ENCODE peak calls at places on chromosomes 5 and 9, in six cellular contexts. B, Q, W, G, H and F are unnamed samples. For H3K9me3, the result is how much of the 10 kb centered on the place peaks cover.

GRCh38 chr5:27578280-27578679 is 539.9 kb upstream of the CDH9 start:
- DNase-seq in B (no peak), Q (no peak), W (no peak), G (no peak), H (no peak), F (no peak)

GRCh38 chr5:14153932-14154646 is 10.9 kb downstream of the TRIO start:
- DNase-seq in B (peak), Q (peak), W (no peak), G (peak), H (no peak), F (peak)

GRCh38 chr5:45042283-45042682 is 233.5 kb downstream of the MRPS30 start:
- DNase-seq in B (no peak), Q (no peak), W (no peak), G (no peak), H (no peak), F (no peak)

GRCh38 chr9:119284118-119284517 is 85.1 kb downstream of the BRINP1 start:
- DNase-seq in B (no peak), Q (peak), W (no peak), G (no peak), H (no peak), F (no peak)

GRCh38 chr5:76999451-76999850 is 30.8 kb upstream of the AGGF1 start:
- DNase-seq in B (no peak), Q (peak), W (no peak), G (peak), H (no peak), F (no peak)

GRCh38 chr5:133410335-133410828 is 202.0 kb downstream of the FSTL4 start:
- DNase-seq in B (no peak), Q (no peak), W (no peak), G (no peak), H (no peak), F (no peak)

GRCh38 chr9:130535818-130536521 is 43.4 kb upstream of the FUBP3 start:
- DNase-seq in B (no peak), Q (peak), W (no peak), G (peak), H (no peak), F (no peak)

GRCh38 chr5:176611435-176611834 is 1.5 kb upstream of the GPRIN1 start:
- DNase-seq in B (peak), Q (peak), W (peak), G (peak), H (peak), F (peak)

DNA sequence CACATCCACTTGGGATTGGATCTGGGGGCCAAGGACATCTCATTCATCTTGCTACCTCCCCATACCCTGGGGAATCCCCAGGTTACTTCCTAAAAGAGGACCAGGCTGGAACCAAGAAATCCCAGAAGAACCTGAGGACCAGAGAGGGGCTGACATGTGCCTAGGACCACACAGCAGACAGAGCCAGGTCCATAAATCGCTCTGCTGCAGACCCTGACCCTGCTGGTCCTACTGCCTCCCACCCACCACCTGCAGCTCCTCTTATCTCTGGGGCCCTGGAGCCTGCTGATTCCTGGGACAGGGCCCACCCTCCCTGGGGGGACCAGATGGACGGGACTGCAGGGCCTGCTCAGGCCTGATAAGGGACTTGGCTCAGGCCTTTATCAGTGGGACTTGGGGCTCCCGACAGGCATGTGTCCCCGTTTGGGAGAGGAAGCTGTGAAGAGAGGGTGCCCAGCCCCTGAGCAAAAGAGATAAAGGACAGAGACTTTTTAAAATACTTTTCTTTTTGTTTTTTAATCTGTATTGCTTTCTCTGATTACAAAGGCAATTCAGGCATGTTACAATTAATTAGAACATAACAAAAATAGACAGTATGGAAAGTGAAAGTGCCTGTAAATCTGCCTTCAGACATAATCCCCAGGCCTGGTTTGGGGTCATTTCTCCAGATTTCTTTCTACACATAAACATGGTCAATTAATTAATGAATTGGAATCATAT is 101.3 kb upstream of the LARP1 start:
- DNase-seq in B (no peak), Q (no peak), W (no peak), G (no peak), H (no peak), F (no peak)
- H3K4me3 ChIP-seq in B (peak), Q (no peak), W (no peak), G (no peak), H (no peak), F (peak)

GRCh38 chr9:107389617-107390071 is 99.9 kb downstream of the KLF4 start:
- DNase-seq in B (peak), Q (peak), W (no peak), G (peak), H (no peak), F (peak)

GRCh38 chr9:107390319-107390718 is 99.2 kb downstream of the KLF4 start:
- DNase-seq in B (no peak), Q (no peak), W (no peak), G (no peak), H (no peak), F (no peak)

GRCh38 chr9:107387401-107387800 is 102.2 kb downstream of the KLF4 start:
- DNase-seq in B (peak), Q (peak), W (no peak), G (no peak), H (no peak), F (no peak)

GRCh38 chr9:107388890-107389289 is 100.7 kb downstream of the KLF4 start:
- DNase-seq in B (no peak), Q (no peak), W (no peak), G (no peak), H (no peak), F (no peak)

GRCh38 chr9:107390806-107391205 is 98.8 kb downstream of the KLF4 start:
- DNase-seq in B (no peak), Q (no peak), W (no peak), G (no peak), H (no peak), F (no peak)
- H3K27ac ChIP-seq in B (peak), Q (no peak), W (no peak), G (no peak), H (no peak), F (peak)

DNA sequence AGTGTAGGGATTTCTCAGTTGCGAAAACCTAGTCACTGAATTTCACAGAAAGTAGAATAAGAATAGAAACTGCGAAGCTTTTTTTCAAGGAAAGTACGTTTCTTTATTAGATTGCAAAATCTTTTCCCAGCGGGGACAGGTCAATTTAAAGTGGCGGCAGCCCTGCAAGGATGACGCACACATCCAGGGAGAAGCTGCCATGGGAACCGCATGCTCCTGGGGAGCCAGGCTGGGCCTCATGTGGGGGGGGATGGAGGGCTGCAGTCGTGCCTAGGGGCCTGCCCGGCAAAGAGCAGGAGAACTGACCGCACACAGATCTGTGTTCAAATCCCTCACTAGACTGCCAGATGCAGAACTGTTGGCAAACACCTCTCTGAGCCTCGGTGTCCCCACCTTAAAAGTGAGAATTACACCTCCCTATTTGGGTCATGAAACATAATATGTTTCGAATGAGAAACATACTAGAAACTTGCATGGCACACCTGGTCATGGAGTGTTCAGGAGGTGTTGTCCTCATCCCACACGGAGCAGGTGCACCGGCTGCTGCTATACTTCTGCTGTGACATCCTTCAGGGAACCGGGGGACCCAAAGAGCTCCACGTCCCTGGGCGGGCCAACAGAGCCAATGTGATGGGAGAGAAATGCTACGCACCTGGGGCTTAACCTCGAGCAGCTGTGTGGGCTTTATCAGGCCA is 127.8 kb upstream of the PHYKPL start:
- DNase-seq in B (no peak), Q (no peak), W (no peak), G (no peak), H (no peak), F (peak)
- H3K9me3 ChIP-seq in B (under half), Q (under half), W (under half), G (under half), H (under half), F (under half)

GRCh38 chr5:150783422-150783928 is 4.9 kb downstream of the SMIM3 start:
- DNase-seq in B (peak), Q (peak), W (peak), G (peak), H (peak), F (no peak)

GRCh38 chr5:150780180-150780692 is 1.7 kb downstream of the SMIM3 start:
- DNase-seq in B (no peak), Q (peak), W (no peak), G (peak), H (no peak), F (no peak)

GRCh38 chr5:150780816-150781221 is 2.3 kb downstream of the SMIM3 start:
- DNase-seq in B (no peak), Q (peak), W (no peak), G (peak), H (no peak), F (no peak)

GRCh38 chr5:150781706-150782614 is 3.4 kb downstream of the SMIM3 start:
- DNase-seq in B (peak), Q (peak), W (no peak), G (peak), H (no peak), F (no peak)

DNA sequence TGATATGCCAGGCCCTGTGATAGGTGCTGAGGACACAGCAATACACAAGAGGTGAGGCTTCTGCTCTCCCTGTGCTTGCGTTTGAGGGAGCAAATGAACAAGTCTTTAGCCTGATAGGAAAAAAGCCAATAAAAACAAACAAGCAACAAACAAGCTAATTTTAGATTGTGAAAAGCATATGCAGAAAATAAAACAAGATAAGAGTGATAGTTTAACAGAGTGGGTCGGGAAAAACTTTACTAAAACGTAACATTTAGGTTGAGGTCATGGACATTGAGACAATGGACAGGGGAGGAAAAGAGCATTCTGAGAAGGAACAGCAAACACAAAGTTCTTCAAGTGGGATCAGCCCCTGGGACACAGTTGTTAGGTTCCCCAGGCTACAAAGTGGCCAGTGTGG is 4.3 kb downstream of the SMIM3 start:
- DNase-seq in B (no peak), Q (no peak), W (no peak), G (no peak), H (no peak), F (no peak)
- H3K4me3 ChIP-seq in B (peak), Q (no peak), W (peak), G (peak), H (peak), F (no peak)

GRCh38 chr5:53256746-53257145 is 147.2 kb upstream of the MOCS2 start:
- DNase-seq in B (no peak), Q (peak), W (no peak), G (peak), H (no peak), F (no peak)
- H3K27ac ChIP-seq in B (no peak), Q (no peak), W (no peak), G (no peak), H (no peak), F (no peak)

GRCh38 chr5:55003432-55004065 is 18.2 kb upstream of the ESM1 start:
- DNase-seq in B (no peak), Q (no peak), W (no peak), G (no peak), H (no peak), F (no peak)

GRCh38 chr5:55004728-55005127 is 19.3 kb upstream of the GZMK start:
- DNase-seq in B (no peak), Q (peak), W (no peak), G (peak), H (no peak), F (no peak)
- H3K9me3 ChIP-seq in B (under half), Q (under half), W (under half), G (under half), H (under half), F (under half)

DNA sequence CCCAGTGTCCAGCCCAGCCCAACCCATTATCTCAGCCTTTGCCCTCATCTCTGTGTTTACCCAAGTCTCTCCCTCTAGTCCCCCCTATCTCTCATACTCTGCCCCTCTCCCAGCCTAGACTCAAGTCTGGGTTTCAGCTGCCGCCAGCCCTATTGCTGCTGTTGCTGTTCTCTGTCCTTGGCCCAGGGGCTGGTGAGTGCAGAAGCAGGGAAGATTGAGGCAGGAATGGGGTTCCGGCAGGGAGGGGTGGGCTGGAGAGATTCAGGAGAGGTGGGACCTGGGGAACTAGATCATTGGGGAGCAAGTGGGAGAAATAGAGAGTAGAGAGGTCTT is 702 bp downstream of the TMEM8B start:
- DNase-seq in B (no peak), Q (no peak), W (no peak), G (no peak), H (no peak), F (no peak)
- H3K4me3 ChIP-seq in B (peak), Q (peak), W (peak), G (peak), H (peak), F (peak)

DNA sequence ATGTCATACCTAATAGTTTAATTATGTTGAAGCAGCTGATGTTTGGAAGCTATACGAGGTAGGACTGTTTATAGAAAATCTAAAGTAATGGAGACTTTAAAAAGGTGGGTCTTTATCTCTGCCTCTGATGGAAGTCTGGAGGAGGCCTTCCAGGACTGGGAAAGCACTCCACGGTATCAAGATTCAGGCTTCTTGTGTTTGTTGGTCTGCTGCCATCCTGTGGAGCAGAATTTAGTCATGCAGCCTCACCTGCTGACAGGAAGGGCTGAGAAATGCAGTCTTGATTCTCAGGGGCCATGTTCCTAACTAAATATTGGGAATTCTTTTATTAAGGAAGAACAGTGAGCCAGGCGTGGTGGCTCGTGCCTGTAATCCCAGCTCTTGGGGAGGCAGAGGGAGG is 15.9 kb downstream of the SPDL1 start:
- DNase-seq in B (no peak), Q (no peak), W (no peak), G (no peak), H (no peak), F (no peak)
- H3K27ac ChIP-seq in B (no peak), Q (no peak), W (no peak), G (no peak), H (no peak), F (no peak)

GRCh38 chr5:53694520-53695022 is 134.1 kb downstream of the NDUFS4 start:
- DNase-seq in B (no peak), Q (no peak), W (no peak), G (no peak), H (no peak), F (no peak)
- H3K9me3 ChIP-seq in B (half or more), Q (under half), W (under half), G (under half), H (under half), F (half or more)